ENCODE peak calls at places on chromosomes 4 and X, in four cellular contexts. N is IMR-90, I is stomach, V is NB4. U is an unnamed sample.

GRCh38 chr4:111546881-111547280 is 598.4 kb upstream of the FAM241A start:
- DNase-seq in N (no peak), I (no peak), V (no peak), U (no peak)

GRCh38 chrX:121254336-121254735 is 206.9 kb downstream of the GLUD2 start:
- DNase-seq in N (no peak), I (no peak), V (peak), U (no peak)

GRCh38 chr4:38949416-38950051 is 81.9 kb downstream of the FAM114A1 start:
- DNase-seq in N (peak), I (no peak), V (no peak), U (no peak)

GRCh38 chr4:89704651-89705395 is 132.1 kb downstream of the SNCA start:
- DNase-seq in N (no peak), I (no peak), V (no peak), U (no peak)

GRCh38 chrX:115889121-115889890 is 281.2 kb upstream of the AGTR2 start:
- DNase-seq in N (no peak), I (no peak), V (no peak), U (no peak)

GRCh38 chr4:96183630-96184029 is 343.7 kb downstream of the PDHA2 start:
- DNase-seq in N (no peak), I (peak), V (no peak), U (no peak)

GRCh38 chr4:24598025-24598424 is 13.7 kb upstream of the DHX15 start:
- DNase-seq in N (peak), I (peak), V (no peak), U (no peak)

GRCh38 chr4:147777456-147778091 is 45.7 kb downstream of the ARHGAP10 start:
- DNase-seq in N (peak), I (no peak), V (no peak), U (peak)

GRCh38 chr4:164977243-164978164 is at the start of gene TRIM61:
- DNase-seq in N (peak), I (no peak), V (no peak), U (no peak)

GRCh38 chr4:85701881-85702321 is 227.0 kb downstream of the ARHGAP24 start:
- DNase-seq in N (no peak), I (no peak), V (peak), U (no peak)

GRCh38 chr4:37995981-37996770 is 36.0 kb downstream of the PTTG2 start:
- DNase-seq in N (no peak), I (no peak), V (no peak), U (no peak)

GRCh38 chrX:30888526-30889146 is 418 bp downstream of the TAB3 start:
- DNase-seq in N (no peak), I (no peak), V (no peak), U (no peak)

GRCh38 chr4:53818112-53818511 is 226.8 kb upstream of the LNX1 start:
- DNase-seq in N (peak), I (no peak), V (no peak), U (no peak)

GRCh38 chrX:73922856-73923429 is 359.9 kb downstream of the CHIC1 start:
- DNase-seq in N (peak), I (no peak), V (no peak), U (no peak)

GRCh38 chrX:19867411-19867732 is 20.0 kb downstream of the SH3KBP1 start:
- DNase-seq in N (peak), I (no peak), V (no peak), U (no peak)

GRCh38 chrX:13376857-13377441 is 57.1 kb upstream of the ATXN3L start:
- DNase-seq in N (peak), I (no peak), V (peak), U (no peak)

GRCh38 chr4:4866833-4867744 is 7.6 kb downstream of the MSX1 start:
- DNase-seq in N (no peak), I (no peak), V (peak), U (no peak)

GRCh38 chr4:90745176-90745575 is 618.0 kb downstream of the CCSER1 start:
- DNase-seq in N (no peak), I (no peak), V (no peak), U (peak)

GRCh38 chr4:170529760-170530440 is 440.1 kb upstream of the AADAT start:
- DNase-seq in N (no peak), I (no peak), V (no peak), U (no peak)

GRCh38 chr4:98564847-98565246 is 93.6 kb downstream of the TSPAN5 start:
- DNase-seq in N (no peak), I (no peak), V (no peak), U (no peak)

DNA sequence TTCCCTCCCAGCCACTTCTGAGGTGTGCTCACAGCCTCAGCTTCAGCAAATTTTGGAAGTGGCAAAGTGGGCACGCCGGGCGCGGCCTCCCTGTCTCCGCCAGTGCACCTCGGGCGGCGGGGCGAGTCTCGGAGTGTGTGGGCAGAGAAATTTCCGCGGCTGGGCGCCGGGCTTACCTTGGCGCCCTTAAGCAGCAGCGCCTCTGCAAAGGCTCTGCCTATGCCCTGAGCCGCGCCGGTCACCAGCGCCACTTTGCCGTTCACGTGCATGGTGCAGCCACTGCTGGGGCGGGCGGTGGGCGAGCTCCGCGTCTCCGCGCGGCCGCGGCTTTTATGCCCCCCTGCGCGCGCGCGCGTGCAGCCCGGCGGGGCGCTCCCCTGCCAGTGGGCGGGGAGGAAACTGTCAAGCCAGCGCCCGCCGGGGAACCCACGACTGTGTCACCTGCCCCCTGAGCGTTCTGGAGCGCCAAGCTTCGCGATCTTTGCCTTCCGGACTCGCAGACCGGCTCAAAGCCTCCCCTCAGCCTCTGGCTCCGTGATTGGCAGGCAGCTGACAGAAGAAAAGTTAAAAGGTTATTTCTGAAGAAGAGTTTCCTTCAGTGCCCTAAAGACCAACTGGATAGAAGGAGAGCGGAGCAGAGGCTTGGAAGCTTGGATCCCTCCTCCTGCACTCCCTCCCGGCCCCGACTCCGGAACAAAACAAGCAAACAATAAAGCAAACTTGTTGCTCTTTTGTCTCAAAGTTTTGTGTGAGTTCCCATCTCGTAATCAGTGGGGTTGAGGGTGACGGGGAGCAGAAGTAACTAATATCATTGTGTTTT is at the start of gene HPGD:
- DNase-seq in N (no peak), I (peak), V (no peak), U (peak)
- TF ChIP-seq POLR2A in N (no peak), I (no peak), V (no peak), U (no peak)

DNA sequence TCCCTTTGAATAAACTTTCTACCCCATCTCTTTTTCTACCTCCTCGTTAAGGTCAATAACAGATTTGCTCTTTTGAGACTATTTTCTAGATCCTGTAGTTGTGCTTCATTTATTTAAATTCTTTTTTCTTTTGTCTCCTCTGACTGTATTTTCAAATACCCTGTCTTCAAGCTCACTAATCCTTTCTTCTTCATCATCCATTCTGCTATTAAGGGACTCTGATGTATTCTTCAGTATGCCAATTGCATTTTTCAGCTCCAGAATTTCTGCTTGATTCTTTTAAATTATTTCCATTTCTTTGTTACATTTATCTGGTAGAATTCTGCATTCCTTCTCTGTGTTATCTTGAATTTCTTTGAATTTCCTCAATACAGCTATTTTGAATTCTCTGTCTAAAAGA is 36.0 kb upstream of the ARMCX4 start:
- DNase-seq in N (no peak), I (no peak), V (no peak), U (no peak)
- TF ChIP-seq POLR2A in N (no peak), I (no peak), V (no peak), U (no peak)

GRCh38 chr4:75724867-75725724 is 719 bp downstream of the USO1 start:
- DNase-seq in N (peak), I (peak), V (peak), U (peak)
- TF ChIP-seq POLR2A in N (peak), I (no peak), V (no peak), U (peak)

DNA sequence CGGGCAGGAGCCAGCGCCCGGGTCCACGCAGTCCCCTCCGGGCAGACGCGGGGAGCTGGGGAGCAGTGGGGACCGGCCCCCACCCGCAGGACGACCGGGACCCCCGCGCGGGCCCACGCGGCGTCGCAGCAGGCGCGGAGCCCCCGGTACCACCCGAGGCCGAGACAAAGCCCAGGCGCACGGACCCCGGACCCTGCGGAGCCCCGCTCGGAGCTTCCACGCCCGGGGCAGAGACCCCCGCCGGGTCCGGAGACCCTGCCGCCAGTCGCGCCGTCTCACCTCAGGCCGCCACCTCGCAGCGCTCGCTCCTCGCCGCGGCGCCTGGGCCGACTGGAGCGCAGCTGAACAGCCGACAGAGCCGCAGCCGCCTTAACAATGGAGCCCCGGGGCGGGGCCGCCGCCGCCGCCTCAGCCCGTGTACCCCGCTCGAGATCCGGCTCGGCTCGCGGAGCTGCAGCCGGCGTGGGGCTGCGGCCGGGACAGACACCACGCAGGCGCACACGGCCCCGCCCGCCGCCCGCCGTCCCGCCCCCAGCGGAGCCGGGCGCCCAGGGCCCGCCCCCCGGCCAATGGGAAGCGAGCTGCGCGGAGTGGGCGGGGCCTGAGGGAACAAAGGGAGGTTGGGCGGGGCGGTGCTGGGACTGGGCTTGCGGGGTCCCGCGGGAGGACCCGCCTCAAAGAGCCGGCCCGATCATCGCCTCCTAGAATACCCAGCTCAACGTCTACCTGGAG is at the start of gene AFAP1:
- DNase-seq in N (peak), I (peak), V (no peak), U (peak)
- TF ChIP-seq POLR2A in N (peak), I (no peak), V (no peak), U (peak)

DNA sequence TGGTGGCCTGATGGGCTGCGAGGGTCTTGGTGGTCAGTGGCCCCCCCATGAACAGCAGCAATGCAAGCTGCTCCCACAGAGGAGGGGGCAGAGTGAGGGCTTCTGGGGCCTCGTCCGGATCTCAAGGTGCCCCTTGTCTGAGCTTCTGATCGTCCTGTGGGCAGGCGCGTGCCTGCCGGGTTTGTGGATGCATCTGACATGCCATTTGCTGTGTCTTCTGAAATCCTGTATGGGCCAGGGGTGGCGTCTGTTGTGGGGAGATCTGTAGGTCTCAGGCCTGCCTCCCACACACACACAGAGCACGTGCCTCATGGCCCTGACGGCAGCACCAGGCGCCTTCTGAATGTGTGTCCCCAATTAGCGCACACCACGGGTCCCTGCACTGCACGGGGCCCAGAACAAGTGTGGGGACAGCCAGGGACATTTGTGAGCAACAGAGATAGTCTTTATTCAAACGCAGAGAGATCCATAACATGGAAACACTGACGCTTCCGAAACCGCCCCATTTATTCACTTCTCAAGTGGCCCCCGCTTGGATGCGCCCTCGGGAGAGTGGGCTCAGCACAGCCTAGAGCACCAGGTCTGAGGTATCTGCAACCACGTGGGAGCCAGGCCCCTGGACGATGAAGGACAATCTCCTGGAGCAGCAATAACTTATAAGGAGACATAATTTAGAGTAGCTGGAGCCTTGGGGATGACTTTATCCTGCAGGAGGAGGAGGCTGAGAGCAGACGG is 5.7 kb downstream of the SPON2 start:
- DNase-seq in N (no peak), I (no peak), V (peak), U (no peak)
- TF ChIP-seq POLR2A in N (no peak), I (no peak), V (no peak), U (no peak)

GRCh38 chrX:152946681-152947080 is 47.2 kb downstream of the PNMA5 start:
- DNase-seq in N (no peak), I (no peak), V (no peak), U (no peak)

GRCh38 chrX:152945021-152945979 is 47.4 kb downstream of the ZNF185 start:
- DNase-seq in N (no peak), I (no peak), V (no peak), U (no peak)

GRCh38 chrX:152943826-152944225 is 46.0 kb downstream of the ZNF185 start:
- DNase-seq in N (no peak), I (no peak), V (no peak), U (no peak)

GRCh38 chrX:152937236-152937635 is 39.4 kb downstream of the ZNF185 start:
- DNase-seq in N (no peak), I (no peak), V (no peak), U (no peak)

DNA sequence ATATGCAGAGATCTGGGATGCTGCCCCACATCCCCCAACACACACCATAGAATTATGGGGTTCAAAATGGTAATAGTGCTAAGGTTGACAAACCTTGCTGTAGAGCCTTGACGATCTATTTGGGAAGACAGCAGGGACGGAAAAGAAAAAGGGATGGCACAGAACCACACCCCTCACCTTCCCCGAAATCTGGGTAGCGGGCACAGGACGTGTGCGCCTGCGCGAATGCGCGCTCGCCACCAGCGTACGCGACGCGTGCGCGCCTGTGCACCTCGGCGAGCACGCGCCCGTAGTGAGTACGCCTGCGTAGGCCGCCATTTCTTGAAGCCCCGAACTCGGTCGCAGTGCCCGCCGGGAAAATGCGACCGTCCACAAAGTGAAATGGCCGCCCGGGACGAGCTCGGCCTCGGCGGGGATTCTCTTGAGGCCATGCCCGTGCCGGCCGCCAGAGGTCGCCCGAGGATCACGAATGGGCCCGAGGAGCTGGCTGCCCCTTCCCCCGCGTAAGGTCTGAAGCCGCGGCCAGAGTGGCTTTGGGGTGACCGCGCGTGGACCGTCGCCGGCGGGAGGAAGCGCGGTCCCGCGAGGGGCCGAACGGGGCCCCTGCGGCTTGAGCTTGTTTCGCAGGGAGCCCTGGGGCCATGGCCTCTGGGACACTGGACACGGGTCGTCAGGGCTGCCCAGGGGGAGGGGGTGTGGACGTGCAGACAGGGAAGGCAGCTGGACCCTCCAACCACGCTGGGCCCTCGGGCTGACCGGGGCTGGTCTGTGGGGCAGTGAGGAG is 43.7 kb downstream of the ZNF185 start:
- DNase-seq in N (peak), I (peak), V (peak), U (peak)
- TF ChIP-seq POLR2A in N (peak), I (no peak), V (peak), U (peak)

DNA sequence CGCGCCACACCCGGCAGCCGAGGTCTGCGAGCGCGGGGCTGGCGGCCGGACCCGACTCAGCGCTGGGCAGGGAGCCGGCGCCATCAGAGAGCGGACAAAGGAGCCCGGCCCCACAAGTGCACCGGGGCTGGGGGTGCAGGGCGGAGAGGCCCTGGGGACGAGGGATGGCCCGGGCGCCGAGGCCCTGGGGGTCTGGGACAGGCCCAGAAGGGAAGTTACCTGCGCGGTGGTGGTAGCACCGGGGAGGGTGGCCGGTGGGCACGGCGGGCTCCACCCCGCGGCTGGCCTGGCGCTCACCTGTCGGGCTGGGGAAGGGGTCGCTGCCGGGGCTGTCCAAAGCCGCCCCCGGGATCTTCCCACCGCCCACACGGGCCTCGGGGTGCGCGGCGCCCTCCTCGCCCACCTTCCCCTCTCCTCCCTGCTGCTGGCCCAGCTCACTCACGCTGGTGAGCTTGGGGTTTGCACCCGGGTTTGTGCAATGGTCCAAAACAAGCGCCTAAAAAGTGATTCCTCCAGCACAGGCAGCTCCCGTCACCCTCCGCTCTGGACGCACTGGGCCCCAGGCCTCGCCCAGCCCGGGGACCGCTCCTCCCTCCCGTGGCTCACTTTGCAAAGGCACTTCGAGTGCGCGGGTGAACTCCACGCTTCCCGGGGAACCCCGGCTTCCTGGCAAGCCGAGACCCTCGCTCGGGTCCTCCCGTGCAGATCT is at the start of gene CTPS2:
- DNase-seq in N (peak), I (peak), V (peak), U (peak)
- TF ChIP-seq POLR2A in N (no peak), I (no peak), V (no peak), U (peak)

GRCh38 chr4:105556175-105556574 is 3.8 kb downstream of the ARHGEF38 start:
- DNase-seq in N (no peak), I (no peak), V (no peak), U (no peak)

GRCh38 chr4:105555409-105555808 is 3.0 kb downstream of the ARHGEF38 start:
- DNase-seq in N (no peak), I (no peak), V (no peak), U (no peak)

GRCh38 chr4:105548483-105548882 is 3.9 kb upstream of the ARHGEF38 start:
- DNase-seq in N (no peak), I (no peak), V (no peak), U (peak)

GRCh38 chr4:105550641-105551040 is 1.8 kb upstream of the ARHGEF38 start:
- DNase-seq in N (no peak), I (no peak), V (no peak), U (no peak)

DNA sequence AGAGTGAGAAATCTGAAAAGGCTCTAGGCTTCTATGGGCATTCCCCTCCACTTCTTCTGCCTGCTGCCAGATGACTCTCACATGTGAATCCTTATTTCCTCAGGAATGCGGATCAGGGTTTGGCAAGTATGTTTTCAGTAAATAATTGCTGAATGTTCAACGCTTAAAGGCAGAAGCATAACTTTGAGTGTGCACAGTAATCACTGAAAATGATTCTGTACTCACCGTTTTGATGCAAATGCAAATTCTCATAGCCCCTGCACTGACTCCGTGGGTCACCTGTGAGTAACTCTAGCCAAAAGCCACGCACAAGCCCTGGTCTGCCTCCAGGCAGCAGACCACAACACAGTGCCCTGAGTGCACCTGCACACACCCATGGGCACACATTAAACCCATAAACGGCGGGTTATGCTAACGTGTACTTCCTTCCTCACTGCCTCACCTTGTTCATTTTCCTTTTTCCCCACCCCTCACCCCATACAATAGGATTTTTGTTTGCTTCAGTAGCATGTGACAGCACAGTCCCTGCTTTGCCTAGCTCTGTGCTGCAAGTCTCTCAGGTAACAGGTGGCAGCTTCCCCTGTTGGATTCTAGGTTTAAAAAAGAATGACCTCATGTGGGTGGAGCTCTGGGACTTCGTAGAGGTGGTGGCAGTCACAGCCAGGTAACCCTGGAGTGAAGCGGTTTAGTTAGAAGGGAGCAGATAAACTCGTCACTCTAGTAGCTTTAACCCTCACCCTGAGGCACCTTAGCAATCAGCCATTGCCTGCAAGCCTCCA is at the start of gene ARHGEF38:
- DNase-seq in N (peak), I (peak), V (no peak), U (no peak)
- TF ChIP-seq POLR2A in N (no peak), I (no peak), V (no peak), U (no peak)